ENCODE peak calls at places on chromosome 14, in six cellular contexts. K is astrocyte, Y is MM.1S, V is SK-N-SH, S is PC-9, Q is HCT116. D is an unnamed sample.

GRCh38 chr14:50040401-50040775 is 76.0 kb downstream of the VCPKMT start:
- DNase-seq in K (peak; percentile 77), Y (peak; percentile 28), V (no peak), S (no peak), Q (no peak), D (no peak)

GRCh38 chr14:34081576-34082136 is 130.8 kb upstream of the EGLN3 start:
- DNase-seq in K (peak; percentile 88), Y (no peak), V (no peak), S (peak; percentile 49), Q (peak; percentile 57), D (no peak)

GRCh38 chr14:34301107-34301734 is 160.8 kb downstream of the SPTSSA start:
- DNase-seq in K (peak; percentile 34), Y (peak; percentile 15), V (peak; percentile 49), S (peak; percentile 17), Q (peak; percentile 28), D (peak; percentile 85)

GRCh38 chr14:92613008-92613658 is 99.6 kb downstream of the RIN3 start:
- DNase-seq in K (peak; percentile 23), Y (no peak), V (peak; percentile 59), S (no peak), Q (no peak), D (no peak)

GRCh38 chr14:99230271-99231141 is 41.5 kb downstream of the BCL11B start:
- DNase-seq in K (no peak), Y (peak; percentile 60), V (no peak), S (no peak), Q (no peak), D (no peak)

GRCh38 chr14:95535226-95536021 is 574 bp downstream of the GLRX5 start:
- DNase-seq in K (no peak), Y (no peak), V (peak; percentile 63), S (no peak), Q (no peak), D (peak; percentile 82)

GRCh38 chr14:39276005-39276404 is 42.3 kb downstream of the MIA2 start:
- DNase-seq in K (no peak), Y (no peak), V (no peak), S (no peak), Q (no peak), D (no peak)

GRCh38 chr14:65267856-65268255 is 144.7 kb upstream of the FUT8 start:
- DNase-seq in K (peak; percentile 50), Y (no peak), V (no peak), S (no peak), Q (no peak), D (no peak)

GRCh38 chr14:93984987-93985410 is 8.6 kb upstream of the ASB2 start:
- DNase-seq in K (peak; percentile 96), Y (no peak), V (peak; percentile 47), S (no peak), Q (peak; percentile 60), D (peak; percentile 96)

GRCh38 chr14:50060871-50061663 is 55.3 kb downstream of the VCPKMT start:
- DNase-seq in K (peak; percentile 89), Y (no peak), V (peak; percentile 66), S (peak; percentile 31), Q (no peak), D (peak; percentile 96)

GRCh38 chr14:32382704-32383103 is 53.6 kb downstream of the AKAP6 start:
- DNase-seq in K (no peak), Y (peak; percentile 10), V (peak; percentile 34), S (peak; percentile 30), Q (no peak), D (no peak)

GRCh38 chr14:20690848-20691640 is 2.5 kb downstream of the ANG start:
- DNase-seq in K (peak; percentile 45), Y (peak; percentile 46), V (peak; percentile 73), S (peak; percentile 29), Q (peak; percentile 60), D (peak; percentile 81)

GRCh38 chr14:76911473-76911872 is 85.3 kb downstream of the LRRC74A start:
- DNase-seq in K (no peak), Y (no peak), V (no peak), S (no peak), Q (no peak), D (no peak)

GRCh38 chr14:67577909-67578749 is 21.9 kb downstream of the PIGH start:
- DNase-seq in K (no peak), Y (no peak), V (no peak), S (no peak), Q (no peak), D (no peak)

GRCh38 chr14:35534884-35535793 is 1.2 kb downstream of the INSM2 start:
- DNase-seq in K (peak; percentile 46), Y (peak; percentile 48), V (peak; percentile 52), S (peak; percentile 69), Q (no peak), D (peak; percentile 95)

GRCh38 chr14:70934084-70934483 is 26.8 kb downstream of the PCNX1 start:
- DNase-seq in K (no peak), Y (no peak), V (no peak), S (no peak), Q (no peak), D (no peak)

GRCh38 chr14:70931008-70931407 is 23.7 kb downstream of the PCNX1 start:
- DNase-seq in K (peak; percentile 27), Y (no peak), V (no peak), S (no peak), Q (no peak), D (no peak)

GRCh38 chr14:70934502-70935134 is 27.4 kb downstream of the PCNX1 start:
- DNase-seq in K (peak; percentile 30), Y (peak; percentile 13), V (no peak), S (no peak), Q (no peak), D (peak; percentile 72)

DNA sequence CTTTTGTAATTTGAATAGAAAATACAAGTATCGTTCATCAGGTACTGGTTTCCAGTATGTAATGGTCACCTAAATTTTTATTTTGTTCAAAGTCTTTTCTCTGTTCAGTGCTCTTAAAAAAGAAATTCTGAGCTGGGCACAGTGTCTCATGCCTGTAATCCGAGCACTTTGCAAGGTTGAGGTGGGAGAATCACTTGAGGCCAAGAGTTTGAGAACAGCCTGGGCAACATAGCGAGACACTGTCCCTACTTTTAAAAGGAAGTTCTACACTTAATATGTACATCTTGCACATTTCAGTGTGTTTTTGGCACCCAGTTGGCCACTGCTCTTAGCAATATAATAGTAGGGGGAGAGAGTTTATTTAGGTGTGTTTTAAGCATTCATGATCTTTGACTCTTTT is 27.9 kb downstream of the PCNX1 start:
- DNase-seq in K (no peak), Y (no peak), V (no peak), S (no peak), Q (no peak), D (no peak)
- H3K79me2 ChIP-seq in K (peaks cover 78% of the 10 kb centered on the region), Y (peaks cover 34% of the 10 kb centered on the region), V (peaks cover 96% of the 10 kb centered on the region), S (peaks cover 53% of the 10 kb centered on the region), Q (peaks cover 59% of the 10 kb centered on the region), D (peaks cover 68% of the 10 kb centered on the region)

DNA sequence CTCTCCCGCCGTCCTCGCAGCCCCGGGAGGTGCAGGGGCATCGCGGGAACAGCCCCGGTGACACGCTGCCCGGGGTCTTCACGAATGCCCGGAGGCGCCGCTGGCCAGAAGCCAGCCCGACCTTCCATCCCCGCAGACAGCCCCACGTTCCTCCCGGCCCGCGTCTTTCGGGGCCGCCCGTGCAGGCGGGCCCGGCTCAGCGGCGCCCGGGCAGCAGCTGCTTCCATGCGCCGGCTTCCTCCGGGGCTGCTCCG is 801 bp upstream of the TEDC1 start:
- DNase-seq in K (no peak), Y (no peak), V (no peak), S (no peak), Q (no peak), D (no peak)
- H3K4me1 ChIP-seq in K (peaks cover 13% of the 10 kb centered on the region), Y (peaks cover 17% of the 10 kb centered on the region), V (peaks cover 32% of the 10 kb centered on the region), S (peaks cover 28% of the 10 kb centered on the region), Q (peaks cover 53% of the 10 kb centered on the region), D (peaks cover 3% of the 10 kb centered on the region)

DNA sequence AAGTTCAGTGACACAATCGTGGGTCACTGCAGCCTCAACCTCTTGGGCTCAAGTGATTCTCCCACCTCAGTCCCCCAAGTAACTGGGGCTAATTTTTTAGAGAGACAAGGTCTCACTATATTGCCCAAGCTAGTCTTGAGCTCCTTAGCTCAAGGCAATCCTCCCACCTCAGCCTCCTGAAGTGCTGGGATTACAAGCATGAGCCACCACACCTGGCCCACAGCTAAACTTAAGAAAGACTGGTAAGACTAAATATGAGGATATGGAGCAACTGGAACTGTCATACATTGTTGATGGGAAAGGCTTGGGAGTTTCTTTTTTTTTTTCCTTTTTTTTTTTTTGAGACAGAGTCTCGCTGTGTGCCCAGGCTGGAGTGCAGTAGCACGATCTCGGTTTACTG is 34.0 kb downstream of the VRTN start:
- DNase-seq in K (no peak), Y (no peak), V (no peak), S (no peak), Q (no peak), D (no peak)
- H3K79me2 ChIP-seq in K (no peaks in the 10 kb centered on the region), Y (no peaks in the 10 kb centered on the region), V (no peaks in the 10 kb centered on the region), S (no peaks in the 10 kb centered on the region), Q (no peaks in the 10 kb centered on the region), D (no peaks in the 10 kb centered on the region)

GRCh38 chr14:55121628-55122440 is 7.2 kb upstream of the LGALS3 start:
- DNase-seq in K (no peak), Y (no peak), V (no peak), S (no peak), Q (no peak), D (no peak)

GRCh38 chr14:55123101-55123500 is 6.0 kb upstream of the LGALS3 start:
- DNase-seq in K (peak; percentile 96), Y (no peak), V (peak; percentile 40), S (peak; percentile 45), Q (no peak), D (peak; percentile 94)

GRCh38 chr14:55120466-55121144 is 8.4 kb upstream of the LGALS3 start:
- DNase-seq in K (no peak), Y (no peak), V (no peak), S (peak; percentile 59), Q (no peak), D (no peak)

GRCh38 chr14:55122441-55122986 is 6.5 kb upstream of the LGALS3 start:
- DNase-seq in K (peak; percentile 10), Y (no peak), V (peak; percentile 77), S (peak; percentile 79), Q (no peak), D (no peak)

DNA sequence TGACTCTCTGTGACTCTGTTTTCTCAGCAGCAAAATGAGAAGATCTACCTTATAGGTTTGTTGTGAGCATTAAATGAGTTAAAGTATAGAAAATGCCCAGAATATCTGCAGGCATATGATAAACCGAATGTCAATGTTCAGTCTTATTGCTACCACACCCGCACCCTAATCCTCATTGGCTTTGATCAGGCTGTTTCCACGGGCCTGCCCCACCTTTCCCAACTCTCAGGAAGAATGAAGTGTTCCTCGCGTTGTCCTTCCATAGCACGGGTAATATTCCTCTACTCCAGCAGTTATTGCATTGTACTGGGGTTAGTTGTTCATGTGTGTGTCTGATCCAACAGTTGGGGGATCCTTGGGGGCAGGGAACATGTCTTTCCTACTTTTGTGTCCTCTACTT is 7.9 kb upstream of the LGALS3 start:
- DNase-seq in K (no peak), Y (no peak), V (no peak), S (no peak), Q (no peak), D (no peak)
- H3K4me1 ChIP-seq in K (peaks cover 27% of the 10 kb centered on the region), Y (no peaks in the 10 kb centered on the region), V (peaks cover 23% of the 10 kb centered on the region), S (peaks cover 69% of the 10 kb centered on the region), Q (peaks cover 28% of the 10 kb centered on the region), D (peaks cover 20% of the 10 kb centered on the region)